ENCODE peak calls at places on chromosomes 11 and 22, in nine cellular contexts. One of them, this sample, is unnamed.

GRCh38 chr11:67054851-67055523 is 1.7 kb upstream of the RHOD start:
- DNase-seq in CD4-positive, alpha-beta T cell: no peak
- DNase-seq in foreskin fibroblast: peak
- DNase-seq in AG04449: no peak
- DNase-seq in cardiac muscle cell: peak
- DNase-seq in body of pancreas: peak
- DNase-seq in tibial artery: no peak
- DNase-seq in endothelial cell: no peak
- DNase-seq in upper lobe of right lung: peak
- DNase-seq in this sample: no peak

GRCh38 chr11:128734439-128735224 is 40.8 kb downstream of the FLI1 start:
- DNase-seq in CD4-positive, alpha-beta T cell: no peak
- DNase-seq in foreskin fibroblast: no peak
- DNase-seq in AG04449: no peak
- DNase-seq in cardiac muscle cell: no peak
- DNase-seq in body of pancreas: no peak
- DNase-seq in tibial artery: no peak
- DNase-seq in endothelial cell: no peak
- DNase-seq in upper lobe of right lung: peak
- DNase-seq in this sample: no peak

GRCh38 chr22:21946262-21946925 is 6.3 kb downstream of the PPM1F start:
- DNase-seq in CD4-positive, alpha-beta T cell: no peak
- DNase-seq in foreskin fibroblast: no peak
- DNase-seq in AG04449: no peak
- DNase-seq in cardiac muscle cell: no peak
- DNase-seq in body of pancreas: no peak
- DNase-seq in tibial artery: no peak
- DNase-seq in endothelial cell: no peak
- DNase-seq in upper lobe of right lung: no peak
- DNase-seq in this sample: no peak

GRCh38 chr22:43993072-43993760 is 30.9 kb upstream of the PARVB start:
- DNase-seq in CD4-positive, alpha-beta T cell: peak
- DNase-seq in foreskin fibroblast: peak
- DNase-seq in AG04449: no peak
- DNase-seq in cardiac muscle cell: peak
- DNase-seq in body of pancreas: peak
- DNase-seq in tibial artery: no peak
- DNase-seq in endothelial cell: peak
- DNase-seq in upper lobe of right lung: peak
- DNase-seq in this sample: peak

GRCh38 chr11:73950869-73951710 is at the start of gene DNAJB13:
- DNase-seq in CD4-positive, alpha-beta T cell: no peak
- DNase-seq in foreskin fibroblast: peak
- DNase-seq in AG04449: no peak
- DNase-seq in cardiac muscle cell: peak
- DNase-seq in body of pancreas: peak
- DNase-seq in tibial artery: no peak
- DNase-seq in endothelial cell: peak
- DNase-seq in upper lobe of right lung: no peak
- DNase-seq in this sample: peak

GRCh38 chr22:45597460-45598192 is 74.0 kb upstream of the ATXN10 start:
- DNase-seq in CD4-positive, alpha-beta T cell: no peak
- DNase-seq in foreskin fibroblast: no peak
- DNase-seq in AG04449: no peak
- DNase-seq in cardiac muscle cell: peak
- DNase-seq in body of pancreas: peak
- DNase-seq in tibial artery: no peak
- DNase-seq in endothelial cell: no peak
- DNase-seq in upper lobe of right lung: no peak
- DNase-seq in this sample: no peak

GRCh38 chr11:128467610-128468041 is 119.7 kb downstream of the ETS1 start:
- DNase-seq in CD4-positive, alpha-beta T cell: no peak
- DNase-seq in foreskin fibroblast: peak
- DNase-seq in AG04449: peak
- DNase-seq in cardiac muscle cell: no peak
- DNase-seq in body of pancreas: no peak
- DNase-seq in tibial artery: peak
- DNase-seq in endothelial cell: no peak
- DNase-seq in upper lobe of right lung: no peak
- DNase-seq in this sample: no peak

GRCh38 chr11:118618115-118618990 is 10.9 kb downstream of the PHLDB1 start:
- DNase-seq in CD4-positive, alpha-beta T cell: no peak
- DNase-seq in foreskin fibroblast: peak
- DNase-seq in AG04449: peak
- DNase-seq in cardiac muscle cell: no peak
- DNase-seq in body of pancreas: no peak
- DNase-seq in tibial artery: peak
- DNase-seq in endothelial cell: no peak
- DNase-seq in upper lobe of right lung: peak
- DNase-seq in this sample: peak

GRCh38 chr11:31711137-31711536 is 100.0 kb downstream of the PAX6 start:
- DNase-seq in CD4-positive, alpha-beta T cell: no peak
- DNase-seq in foreskin fibroblast: no peak
- DNase-seq in AG04449: no peak
- DNase-seq in cardiac muscle cell: no peak
- DNase-seq in body of pancreas: no peak
- DNase-seq in tibial artery: no peak
- DNase-seq in endothelial cell: no peak
- DNase-seq in upper lobe of right lung: no peak
- DNase-seq in this sample: no peak

GRCh38 chr22:19641254-19641982 is 72.9 kb upstream of the SEPTIN5 start:
- DNase-seq in CD4-positive, alpha-beta T cell: no peak
- DNase-seq in foreskin fibroblast: no peak
- DNase-seq in AG04449: no peak
- DNase-seq in cardiac muscle cell: peak
- DNase-seq in body of pancreas: peak
- DNase-seq in tibial artery: peak
- DNase-seq in endothelial cell: peak
- DNase-seq in upper lobe of right lung: no peak
- DNase-seq in this sample: peak

GRCh38 chr11:65388731-65389130 is 2.3 kb downstream of the FRMD8 start:
- DNase-seq in CD4-positive, alpha-beta T cell: no peak
- DNase-seq in foreskin fibroblast: no peak
- DNase-seq in AG04449: no peak
- DNase-seq in cardiac muscle cell: no peak
- DNase-seq in body of pancreas: no peak
- DNase-seq in tibial artery: no peak
- DNase-seq in endothelial cell: no peak
- DNase-seq in upper lobe of right lung: no peak
- DNase-seq in this sample: no peak

GRCh38 chr11:124769804-124770774 is 8.0 kb upstream of the ESAM start:
- DNase-seq in CD4-positive, alpha-beta T cell: no peak
- DNase-seq in foreskin fibroblast: peak
- DNase-seq in AG04449: no peak
- DNase-seq in cardiac muscle cell: no peak
- DNase-seq in body of pancreas: no peak
- DNase-seq in tibial artery: no peak
- DNase-seq in endothelial cell: no peak
- DNase-seq in upper lobe of right lung: no peak
- DNase-seq in this sample: no peak

GRCh38 chr22:49614966-49615965 is 212.4 kb downstream of the BRD1 start:
- DNase-seq in CD4-positive, alpha-beta T cell: no peak
- DNase-seq in foreskin fibroblast: no peak
- DNase-seq in AG04449: no peak
- DNase-seq in cardiac muscle cell: no peak
- DNase-seq in body of pancreas: no peak
- DNase-seq in tibial artery: peak
- DNase-seq in endothelial cell: no peak
- DNase-seq in upper lobe of right lung: peak
- DNase-seq in this sample: no peak

GRCh38 chr11:69427906-69428880 is 53.3 kb upstream of the LINC01488 start:
- DNase-seq in CD4-positive, alpha-beta T cell: no peak
- DNase-seq in foreskin fibroblast: no peak
- DNase-seq in AG04449: no peak
- DNase-seq in cardiac muscle cell: no peak
- DNase-seq in body of pancreas: no peak
- DNase-seq in tibial artery: peak
- DNase-seq in endothelial cell: no peak
- DNase-seq in upper lobe of right lung: peak
- DNase-seq in this sample: no peak

GRCh38 chr11:135075740-135076139 is 663.7 kb upstream of the B3GAT1 start:
- DNase-seq in CD4-positive, alpha-beta T cell: peak
- DNase-seq in foreskin fibroblast: no peak
- DNase-seq in AG04449: no peak
- DNase-seq in cardiac muscle cell: peak
- DNase-seq in body of pancreas: peak
- DNase-seq in tibial artery: peak
- DNase-seq in endothelial cell: peak
- DNase-seq in upper lobe of right lung: peak
- DNase-seq in this sample: peak

GRCh38 chr11:73152861-73153483 is 10.9 kb upstream of the FCHSD2 start:
- DNase-seq in CD4-positive, alpha-beta T cell: peak
- DNase-seq in foreskin fibroblast: no peak
- DNase-seq in AG04449: no peak
- DNase-seq in cardiac muscle cell: peak
- DNase-seq in body of pancreas: no peak
- DNase-seq in tibial artery: peak
- DNase-seq in endothelial cell: no peak
- DNase-seq in upper lobe of right lung: no peak
- DNase-seq in this sample: no peak

GRCh38 chr11:7547091-7547490 is 33.3 kb downstream of the PPFIBP2 start:
- DNase-seq in CD4-positive, alpha-beta T cell: no peak
- DNase-seq in foreskin fibroblast: no peak
- DNase-seq in AG04449: no peak
- DNase-seq in cardiac muscle cell: no peak
- DNase-seq in body of pancreas: no peak
- DNase-seq in tibial artery: no peak
- DNase-seq in endothelial cell: no peak
- DNase-seq in upper lobe of right lung: no peak
- DNase-seq in this sample: peak

GRCh38 chr11:81039916-81040530 is 1599.2 kb upstream of the TENM4 start:
- DNase-seq in CD4-positive, alpha-beta T cell: no peak
- DNase-seq in foreskin fibroblast: no peak
- DNase-seq in AG04449: no peak
- DNase-seq in cardiac muscle cell: no peak
- DNase-seq in body of pancreas: no peak
- DNase-seq in tibial artery: no peak
- DNase-seq in endothelial cell: no peak
- DNase-seq in upper lobe of right lung: no peak
- DNase-seq in this sample: no peak

GRCh38 chr11:56513280-56513679 is 22.1 kb upstream of the OR5M8 start:
- DNase-seq in CD4-positive, alpha-beta T cell: no peak
- DNase-seq in foreskin fibroblast: no peak
- DNase-seq in AG04449: no peak
- DNase-seq in cardiac muscle cell: no peak
- DNase-seq in body of pancreas: no peak
- DNase-seq in tibial artery: no peak
- DNase-seq in endothelial cell: no peak
- DNase-seq in upper lobe of right lung: no peak
- DNase-seq in this sample: no peak

DNA sequence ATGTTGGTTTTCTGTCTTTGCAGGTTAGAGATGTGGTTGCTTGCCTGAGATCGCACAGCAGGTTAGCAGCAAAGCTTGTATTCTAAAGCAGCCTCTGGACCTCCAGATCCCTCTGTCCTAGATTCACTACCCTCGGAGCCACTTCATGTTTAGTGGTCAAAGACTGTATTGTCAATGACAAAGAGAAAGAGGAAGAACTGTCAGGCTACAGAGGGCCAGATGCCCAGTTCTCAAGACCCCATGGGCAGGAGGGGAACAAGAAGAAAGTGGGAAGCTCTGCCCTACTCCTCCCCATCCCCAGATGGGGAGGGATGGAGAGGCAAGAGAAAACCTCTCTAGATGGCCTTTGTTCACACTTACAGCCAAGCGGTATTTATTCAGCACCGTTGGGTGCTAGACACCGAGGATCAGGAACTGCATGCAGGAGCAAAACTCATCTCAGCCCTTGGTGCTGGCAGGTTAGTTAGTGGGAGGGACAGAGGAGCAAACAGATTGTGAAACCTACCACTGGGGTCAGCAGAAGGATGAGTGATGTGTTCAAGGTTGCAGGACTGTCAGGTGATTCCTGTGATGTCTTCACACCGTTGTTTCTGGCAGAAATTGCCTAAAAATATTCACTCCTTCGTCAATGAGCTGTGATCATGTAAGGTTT is 38.3 kb upstream of the PTPRJ start:
- DNase-seq in CD4-positive, alpha-beta T cell: no peak
- DNase-seq in foreskin fibroblast: no peak
- DNase-seq in AG04449: no peak
- DNase-seq in cardiac muscle cell: no peak
- DNase-seq in body of pancreas: no peak
- DNase-seq in tibial artery: no peak
- DNase-seq in endothelial cell: no peak
- DNase-seq in upper lobe of right lung: no peak
- DNase-seq in this sample: no peak
- TF ChIP-seq CTCF in CD4-positive, alpha-beta T cell: no peak
- TF ChIP-seq CTCF in foreskin fibroblast: no peak
- TF ChIP-seq CTCF in AG04449: no peak
- TF ChIP-seq CTCF in cardiac muscle cell: no peak
- TF ChIP-seq CTCF in body of pancreas: no peak
- TF ChIP-seq CTCF in tibial artery: no peak
- TF ChIP-seq CTCF in endothelial cell: no peak
- TF ChIP-seq CTCF in upper lobe of right lung: no peak
- TF ChIP-seq CTCF in this sample: no peak

GRCh38 chr11:77101043-77101537 is 1.6 kb upstream of the OMP start:
- DNase-seq in CD4-positive, alpha-beta T cell: no peak
- DNase-seq in foreskin fibroblast: no peak
- DNase-seq in AG04449: no peak
- DNase-seq in cardiac muscle cell: peak
- DNase-seq in body of pancreas: no peak
- DNase-seq in tibial artery: no peak
- DNase-seq in endothelial cell: no peak
- DNase-seq in upper lobe of right lung: peak
- DNase-seq in this sample: no peak
- TF ChIP-seq CTCF in CD4-positive, alpha-beta T cell: no peak
- TF ChIP-seq CTCF in foreskin fibroblast: peak
- TF ChIP-seq CTCF in AG04449: peak
- TF ChIP-seq CTCF in cardiac muscle cell: peak
- TF ChIP-seq CTCF in body of pancreas: no peak
- TF ChIP-seq CTCF in tibial artery: no peak
- TF ChIP-seq CTCF in endothelial cell: peak
- TF ChIP-seq CTCF in upper lobe of right lung: peak
- TF ChIP-seq CTCF in this sample: peak

DNA sequence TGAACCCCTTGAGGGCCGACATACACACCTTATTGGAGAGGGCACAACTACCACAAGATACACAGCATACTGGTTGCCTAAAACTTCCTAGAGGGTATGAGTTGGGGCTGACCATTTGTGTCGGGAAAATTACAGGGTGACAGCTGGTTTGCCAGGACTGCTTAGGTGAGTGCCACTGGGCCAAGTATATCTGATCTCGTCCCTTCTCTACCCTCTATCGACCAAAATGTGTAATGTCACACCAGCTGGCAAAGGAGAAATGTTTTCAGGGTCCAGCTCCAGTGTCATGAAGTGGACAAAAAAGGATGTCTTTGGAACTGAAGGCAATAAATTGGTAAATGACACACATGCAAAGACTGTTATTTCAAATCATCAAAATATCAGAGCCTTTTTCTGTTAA is 126.1 kb downstream of the PGR start:
- DNase-seq in CD4-positive, alpha-beta T cell: no peak
- DNase-seq in foreskin fibroblast: no peak
- DNase-seq in AG04449: no peak
- DNase-seq in cardiac muscle cell: no peak
- DNase-seq in body of pancreas: no peak
- DNase-seq in tibial artery: no peak
- DNase-seq in endothelial cell: no peak
- DNase-seq in upper lobe of right lung: no peak
- DNase-seq in this sample: no peak
- TF ChIP-seq CTCF in CD4-positive, alpha-beta T cell: no peak
- TF ChIP-seq CTCF in foreskin fibroblast: peak
- TF ChIP-seq CTCF in AG04449: no peak
- TF ChIP-seq CTCF in cardiac muscle cell: no peak
- TF ChIP-seq CTCF in body of pancreas: no peak
- TF ChIP-seq CTCF in tibial artery: no peak
- TF ChIP-seq CTCF in endothelial cell: no peak
- TF ChIP-seq CTCF in upper lobe of right lung: no peak
- TF ChIP-seq CTCF in this sample: no peak

GRCh38 chr22:38832005-38832978 is 11.5 kb downstream of the NPTXR start:
- DNase-seq in CD4-positive, alpha-beta T cell: no peak
- DNase-seq in foreskin fibroblast: no peak
- DNase-seq in AG04449: no peak
- DNase-seq in cardiac muscle cell: no peak
- DNase-seq in body of pancreas: no peak
- DNase-seq in tibial artery: peak
- DNase-seq in endothelial cell: no peak
- DNase-seq in upper lobe of right lung: peak
- DNase-seq in this sample: no peak
- TF ChIP-seq CTCF in CD4-positive, alpha-beta T cell: no peak
- TF ChIP-seq CTCF in foreskin fibroblast: no peak
- TF ChIP-seq CTCF in AG04449: no peak
- TF ChIP-seq CTCF in cardiac muscle cell: no peak
- TF ChIP-seq CTCF in body of pancreas: no peak
- TF ChIP-seq CTCF in tibial artery: no peak
- TF ChIP-seq CTCF in endothelial cell: no peak
- TF ChIP-seq CTCF in upper lobe of right lung: no peak
- TF ChIP-seq CTCF in this sample: no peak